ENCODE peak calls at places on chromosomes 4 and X, in seven cellular contexts. One of them, this sample, is unnamed.

GRCh38 chr4:16516796-16517413 is 290.6 kb upstream of the TAPT1 start:
- DNase-seq in T follicular helper cell: no peak
- DNase-seq in ELF-1: peak; percentile 12
- DNase-seq in kidney glomerular epithelial cell: peak; percentile 27
- DNase-seq in testis: peak; percentile 87
- DNase-seq in activated naive CD4-positive, alpha-beta T cell treated with Interleukin-2 at 50 U/mL for 16 hours: no peak
- DNase-seq in amniotic stem cell: peak; percentile 56
- DNase-seq in this sample: no peak

GRCh38 chr4:121711263-121712000 is 14.7 kb upstream of the ANXA5 start:
- DNase-seq in activated naive CD4-positive, alpha-beta T cell treated with Interleukin-2 at 50 U/mL for 16 hours: peak; percentile 34
- DNase-seq in testis: peak; percentile 86
- DNase-seq in amniotic stem cell: peak; percentile 91
- DNase-seq in kidney glomerular epithelial cell: peak; percentile 89
- DNase-seq in T follicular helper cell: no peak
- DNase-seq in ELF-1: peak; percentile 98
- DNase-seq in this sample: peak; percentile 80

GRCh38 chr4:41281038-41281634 is 24.4 kb downstream of the UCHL1 start:
- DNase-seq in amniotic stem cell: peak; percentile 59
- DNase-seq in ELF-1: peak; percentile 39
- DNase-seq in kidney glomerular epithelial cell: peak; percentile 91
- DNase-seq in testis: peak; percentile 64
- DNase-seq in activated naive CD4-positive, alpha-beta T cell treated with Interleukin-2 at 50 U/mL for 16 hours: no peak
- DNase-seq in T follicular helper cell: no peak
- DNase-seq in this sample: no peak

GRCh38 chr4:141646969-141647368 is 10.6 kb downstream of the IL15 start:
- DNase-seq in testis: no peak
- DNase-seq in T follicular helper cell: no peak
- DNase-seq in ELF-1: no peak
- DNase-seq in kidney glomerular epithelial cell: peak; percentile 56
- DNase-seq in amniotic stem cell: no peak
- DNase-seq in activated naive CD4-positive, alpha-beta T cell treated with Interleukin-2 at 50 U/mL for 16 hours: no peak
- DNase-seq in this sample: no peak

GRCh38 chrX:30713061-30713525 is 59.9 kb downstream of the GK start:
- DNase-seq in amniotic stem cell: peak; percentile 6
- DNase-seq in testis: peak; percentile 57
- DNase-seq in ELF-1: peak; percentile 81
- DNase-seq in activated naive CD4-positive, alpha-beta T cell treated with Interleukin-2 at 50 U/mL for 16 hours: peak; percentile 53
- DNase-seq in kidney glomerular epithelial cell: no peak
- DNase-seq in T follicular helper cell: peak; percentile 11
- DNase-seq in this sample: peak; percentile 10

GRCh38 chrX:150366951-150367545 is 3.9 kb downstream of the MAMLD1 start:
- DNase-seq in ELF-1: no peak
- DNase-seq in T follicular helper cell: no peak
- DNase-seq in testis: no peak
- DNase-seq in activated naive CD4-positive, alpha-beta T cell treated with Interleukin-2 at 50 U/mL for 16 hours: no peak
- DNase-seq in amniotic stem cell: no peak
- DNase-seq in kidney glomerular epithelial cell: peak; percentile 47
- DNase-seq in this sample: peak; percentile 50

GRCh38 chr4:1568855-1569460 is 115.2 kb downstream of the FAM53A start:
- DNase-seq in testis: no peak
- DNase-seq in activated naive CD4-positive, alpha-beta T cell treated with Interleukin-2 at 50 U/mL for 16 hours: no peak
- DNase-seq in T follicular helper cell: no peak
- DNase-seq in amniotic stem cell: no peak
- DNase-seq in kidney glomerular epithelial cell: no peak
- DNase-seq in ELF-1: no peak
- DNase-seq in this sample: no peak

GRCh38 chr4:173181769-173182374 is 13.3 kb downstream of the GALNT7 start:
- DNase-seq in ELF-1: no peak
- DNase-seq in testis: no peak
- DNase-seq in kidney glomerular epithelial cell: peak; percentile 73
- DNase-seq in T follicular helper cell: no peak
- DNase-seq in amniotic stem cell: no peak
- DNase-seq in activated naive CD4-positive, alpha-beta T cell treated with Interleukin-2 at 50 U/mL for 16 hours: no peak
- DNase-seq in this sample: no peak

GRCh38 chrX:131270085-131270484 is 19.0 kb downstream of the IGSF1 start:
- DNase-seq in activated naive CD4-positive, alpha-beta T cell treated with Interleukin-2 at 50 U/mL for 16 hours: no peak
- DNase-seq in testis: no peak
- DNase-seq in ELF-1: no peak
- DNase-seq in kidney glomerular epithelial cell: no peak
- DNase-seq in T follicular helper cell: no peak
- DNase-seq in amniotic stem cell: no peak
- DNase-seq in this sample: no peak

GRCh38 chrX:2243913-2244460 is 256.8 kb downstream of the DHRSX start:
- DNase-seq in amniotic stem cell: no peak
- DNase-seq in testis: no peak
- DNase-seq in kidney glomerular epithelial cell: no peak
- DNase-seq in T follicular helper cell: no peak
- DNase-seq in activated naive CD4-positive, alpha-beta T cell treated with Interleukin-2 at 50 U/mL for 16 hours: no peak
- DNase-seq in ELF-1: no peak
- DNase-seq in this sample: no peak

GRCh38 chrX:55099162-55099561 is 10.3 kb downstream of the PAGE2 start:
- DNase-seq in T follicular helper cell: no peak
- DNase-seq in activated naive CD4-positive, alpha-beta T cell treated with Interleukin-2 at 50 U/mL for 16 hours: no peak
- DNase-seq in amniotic stem cell: no peak
- DNase-seq in ELF-1: no peak
- DNase-seq in kidney glomerular epithelial cell: no peak
- DNase-seq in testis: no peak
- DNase-seq in this sample: no peak

GRCh38 chr4:177441803-177442622 is at the start of gene AGA:
- DNase-seq in ELF-1: peak; percentile 96
- DNase-seq in amniotic stem cell: peak; percentile 90
- DNase-seq in activated naive CD4-positive, alpha-beta T cell treated with Interleukin-2 at 50 U/mL for 16 hours: peak; percentile 97
- DNase-seq in kidney glomerular epithelial cell: peak; percentile 85
- DNase-seq in testis: peak; percentile 97
- DNase-seq in T follicular helper cell: peak; percentile 94
- DNase-seq in this sample: peak; percentile 81

GRCh38 chr4:94758141-94758699 is 465 bp downstream of the BMPR1B start:
- DNase-seq in activated naive CD4-positive, alpha-beta T cell treated with Interleukin-2 at 50 U/mL for 16 hours: no peak
- DNase-seq in kidney glomerular epithelial cell: no peak
- DNase-seq in ELF-1: peak; percentile 57
- DNase-seq in testis: peak; percentile 56
- DNase-seq in amniotic stem cell: peak; percentile 3
- DNase-seq in T follicular helper cell: no peak
- DNase-seq in this sample: no peak

GRCh38 chrX:65961714-65962113 is 78.2 kb downstream of the VSIG4 start:
- DNase-seq in amniotic stem cell: no peak
- DNase-seq in ELF-1: no peak
- DNase-seq in testis: no peak
- DNase-seq in T follicular helper cell: no peak
- DNase-seq in activated naive CD4-positive, alpha-beta T cell treated with Interleukin-2 at 50 U/mL for 16 hours: no peak
- DNase-seq in kidney glomerular epithelial cell: no peak
- DNase-seq in this sample: no peak